ENCODE peak calls at places on chromosomes 3 and 15, in four cellular contexts. X, B, E and M are unnamed samples. For H3K36me3, H3K27me3 and H3K9me3, the result is how much of the 10 kb centered on the place peaks cover.

GRCh38 chr3:58333206-58334012 is 717 bp downstream of the PXK start:
- DNase-seq in X (peak), E (peak), B (peak), M (peak)

GRCh38 chr15:82021992-82022391 is 23.8 kb downstream of the MEX3B start:
- DNase-seq in X (peak), E (peak), B (no peak), M (peak)

GRCh38 chr3:14288833-14289451 is 110.3 kb downstream of the LSM3 start:
- DNase-seq in B (no peak), E (no peak), X (no peak), M (no peak)

GRCh38 chr3:178703268-178703975 is 167.2 kb downstream of the KCNMB2 start:
- DNase-seq in X (peak), E (no peak), B (peak), M (peak)

GRCh38 chr3:7959094-7959493 is 542.5 kb upstream of the LMCD1 start:
- DNase-seq in B (no peak), E (no peak), X (no peak), M (no peak)

GRCh38 chr3:49121244-49121671 is 635 bp upstream of the USP19 start:
- DNase-seq in B (no peak), E (no peak), X (no peak), M (no peak)

GRCh38 chr3:52056521-52056967 is at the start of gene DUSP7:
- DNase-seq in X (peak), B (peak), E (peak), M (peak)

GRCh38 chr15:84594617-84595290 is 6.1 kb upstream of the ZSCAN2 start:
- DNase-seq in E (no peak), B (no peak), X (no peak), M (no peak)

GRCh38 chr3:157868168-157868567 is 238.1 kb downstream of the SHOX2 start:
- DNase-seq in E (no peak), B (no peak), X (peak), M (no peak)

GRCh38 chr15:74221399-74222230 is 14.5 kb upstream of the CCDC33 start:
- DNase-seq in B (no peak), X (no peak), E (peak), M (no peak)

GRCh38 chr3:44516230-44516629 is 38.8 kb upstream of the ZNF445 start:
- DNase-seq in X (no peak), E (no peak), B (no peak), M (no peak)

GRCh38 chr3:37995652-37996641 is 5.4 kb downstream of the VILL start:
- DNase-seq in B (peak), X (no peak), E (no peak), M (no peak)

GRCh38 chr3:196889844-196890243 is 22.1 kb downstream of the SENP5 start:
- DNase-seq in B (no peak), E (no peak), X (no peak), M (no peak)

GRCh38 chr3:27659279-27660021 is 62.7 kb downstream of the EOMES start:
- DNase-seq in B (peak), E (peak), X (peak), M (peak)

GRCh38 chr3:187062526-187063177 is 76.6 kb downstream of the RPL39L start:
- DNase-seq in E (no peak), X (peak), B (peak), M (no peak)

GRCh38 chr15:78761891-78762385 is 49.3 kb downstream of the ADAMTS7 start:
- DNase-seq in E (no peak), X (no peak), B (no peak), M (no peak)

GRCh38 chr3:11499144-11499543 is 144.6 kb downstream of the VGLL4 start:
- DNase-seq in X (peak), E (no peak), B (peak), M (peak)

GRCh38 chr15:72276326-72276700 is 4.0 kb upstream of the PARP6 start:
- DNase-seq in X (no peak), B (no peak), E (no peak), M (no peak)

DNA sequence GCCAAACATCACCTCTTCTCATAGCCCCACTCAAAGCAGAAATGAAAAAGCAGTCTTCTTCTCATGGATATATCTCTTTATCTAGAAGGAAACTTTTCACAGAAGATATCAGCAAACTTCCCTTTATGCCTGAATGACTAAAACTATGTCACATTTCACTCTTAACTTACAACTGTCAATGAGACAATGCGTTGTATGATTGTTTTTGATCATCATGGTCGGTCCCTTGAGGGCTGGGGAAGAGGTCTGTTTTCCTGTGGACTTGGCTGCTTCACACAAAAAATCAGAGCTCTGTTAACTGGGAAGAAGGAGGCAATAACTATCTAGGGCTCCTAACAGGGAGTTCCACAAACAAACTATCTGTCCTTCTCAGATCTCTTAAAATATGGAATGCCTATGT is 5.1 kb downstream of the NLGN1 start:
- DNase-seq in E (no peak), B (no peak), X (no peak), M (no peak)
- H3K36me3 ChIP-seq in E (under half), B (under half), X (under half), M (under half)

GRCh38 chr15:65339926-65340325 is 35.4 kb downstream of the RNU5B-1 start:
- DNase-seq in B (no peak), E (no peak), X (no peak), M (no peak)
- H3K27me3 ChIP-seq in B (under half), E (under half), X (half or more), M (under half)

GRCh38 chr3:183081459-183082183 is 17.7 kb downstream of the MCCC1 start:
- DNase-seq in X (no peak), E (no peak), B (no peak), M (no peak)
- H3K9me3 ChIP-seq in X (under half), E (under half), B (under half), M (under half)

GRCh38 chr3:12922881-12923431 is 81.6 kb upstream of the RPL32 start:
- DNase-seq in X (no peak), E (no peak), B (no peak), M (no peak)

GRCh38 chr3:12921736-12922135 is 80.4 kb upstream of the RPL32 start:
- DNase-seq in B (no peak), X (no peak), E (no peak), M (no peak)

GRCh38 chr3:12919205-12919604 is 77.8 kb upstream of the RPL32 start:
- DNase-seq in B (no peak), E (no peak), X (no peak), M (no peak)

GRCh38 chr3:12922299-12922698 is 80.9 kb upstream of the RPL32 start:
- DNase-seq in E (peak), B (no peak), X (no peak), M (no peak)

GRCh38 chr3:12920967-12921366 is 79.6 kb upstream of the RPL32 start:
- DNase-seq in X (no peak), E (no peak), B (no peak), M (no peak)
- H3K36me3 ChIP-seq in X (half or more), E (under half), B (under half), M (under half)

DNA sequence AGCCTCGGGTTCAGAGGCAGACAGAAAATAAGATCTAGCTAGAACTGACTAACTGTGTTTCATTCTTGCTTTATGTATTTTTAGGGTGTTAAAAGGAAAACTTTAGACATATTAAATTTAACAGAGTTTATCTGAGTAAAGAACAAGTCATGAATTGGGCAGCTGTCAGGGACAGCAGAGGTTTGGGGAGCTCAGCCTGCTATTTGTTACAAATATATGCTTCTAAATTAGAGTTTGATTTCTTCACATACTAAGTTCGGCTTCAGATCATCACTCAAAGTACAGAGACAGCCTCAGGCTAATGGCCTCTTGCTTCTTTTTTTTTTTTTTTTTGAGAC is 21.9 kb downstream of the EFCC1 start:
- DNase-seq in X (no peak), B (no peak), E (no peak), M (no peak)
- H3K27me3 ChIP-seq in X (under half), B (under half), E (under half), M (under half)

GRCh38 chr3:40847571-40847992 is 322.8 kb downstream of the ZNF621 start:
- DNase-seq in E (peak), X (no peak), B (peak), M (no peak)
- H3K9me3 ChIP-seq in E (under half), X (under half), B (under half), M (under half)

GRCh38 chr15:76274226-76274625 is 37.0 kb downstream of the ETFA start:
- DNase-seq in E (no peak), X (no peak), B (no peak), M (no peak)
- H3K36me3 ChIP-seq in E (under half), X (half or more), B (under half), M (half or more)

DNA sequence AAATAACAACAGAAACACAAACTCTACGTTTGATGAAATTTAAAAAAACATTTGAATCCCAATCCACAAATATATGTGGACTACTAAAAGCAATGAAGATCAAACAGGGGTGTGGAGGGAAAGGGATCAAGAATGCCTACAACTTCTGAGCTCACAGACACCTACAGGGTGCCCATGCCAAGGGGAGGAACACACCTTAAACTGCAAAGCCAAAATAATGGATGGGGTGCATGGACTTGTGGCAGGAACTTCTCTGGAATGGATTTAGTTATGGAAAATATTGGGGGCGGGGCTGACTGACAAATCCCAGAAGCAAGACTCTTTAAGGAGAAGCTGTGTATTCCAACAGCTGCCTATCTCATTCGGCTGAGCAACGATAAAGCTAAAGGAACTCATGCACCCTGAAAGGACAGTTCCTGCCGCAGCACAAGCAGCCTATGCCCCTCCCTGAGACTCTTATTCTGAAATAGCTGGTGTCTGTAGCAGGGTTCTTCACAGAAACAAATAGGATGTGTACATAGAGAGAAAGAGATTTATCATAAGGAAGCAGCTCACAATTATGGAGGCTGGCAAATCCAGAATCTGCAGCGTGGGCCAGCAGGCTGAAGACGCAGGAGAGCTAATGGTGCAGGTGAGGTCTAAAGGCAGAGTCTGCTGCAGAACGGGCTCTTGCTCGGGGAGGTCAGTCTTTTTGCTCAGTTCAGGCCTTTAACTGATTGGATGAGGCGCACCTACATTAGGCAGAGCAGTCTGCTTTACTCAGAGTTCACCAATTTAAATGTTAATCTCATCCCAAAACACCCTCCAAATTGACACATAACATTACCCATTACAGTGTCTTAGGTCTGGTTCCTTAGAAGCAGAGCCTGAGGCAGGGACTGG is 24.5 kb upstream of the PLA2G4D start:
- DNase-seq in B (peak), X (no peak), E (peak), M (no peak)
- H3K27me3 ChIP-seq in B (under half), X (under half), E (under half), M (under half)

GRCh38 chr3:172903642-172904041 is 153.1 kb downstream of the ECT2 start:
- DNase-seq in B (no peak), E (no peak), X (no peak), M (no peak)

GRCh38 chr3:172905480-172905850 is 154.9 kb downstream of the ECT2 start:
- DNase-seq in E (no peak), B (no peak), X (no peak), M (no peak)

GRCh38 chr3:172908871-172909270 is 158.3 kb downstream of the ECT2 start:
- DNase-seq in X (no peak), B (no peak), E (no peak), M (no peak)

DNA sequence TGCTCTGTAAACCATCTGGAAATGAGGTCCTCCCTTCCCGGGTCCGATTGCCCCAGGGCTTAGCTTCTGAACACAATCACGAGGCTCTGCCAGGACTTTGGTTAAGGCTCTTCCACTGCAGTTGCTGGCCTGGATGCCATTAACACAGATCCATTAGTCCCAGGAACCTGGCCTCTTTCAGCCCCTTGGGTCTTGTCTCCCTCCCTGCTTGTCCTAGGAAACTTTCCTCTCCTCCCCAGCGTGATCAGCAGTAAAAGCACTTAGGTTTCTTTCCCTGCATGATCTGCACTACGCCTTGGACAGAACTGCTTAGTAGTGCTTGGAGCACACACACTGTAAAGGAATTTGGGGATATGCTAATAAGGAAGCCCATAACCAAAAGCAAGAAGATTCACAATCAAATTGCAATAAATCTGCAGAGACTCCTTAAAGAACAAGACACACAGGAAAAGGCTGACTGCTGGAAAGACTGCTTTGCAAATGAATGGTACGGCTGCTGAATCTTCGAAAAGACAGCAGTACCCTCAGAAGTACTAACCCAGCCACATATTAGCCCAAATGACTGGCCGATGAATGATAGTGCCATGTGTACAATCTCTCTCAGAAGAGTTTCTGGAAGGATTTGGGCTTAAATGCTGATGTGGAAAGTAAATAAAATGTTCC is 154.4 kb downstream of the ECT2 start:
- DNase-seq in X (no peak), E (no peak), B (no peak), M (no peak)
- H3K9me3 ChIP-seq in X (under half), E (under half), B (under half), M (under half)

GRCh38 chr3:127614928-127615592 is 13.9 kb upstream of the PODXL2 start:
- DNase-seq in B (no peak), E (no peak), X (no peak), M (no peak)
- H3K36me3 ChIP-seq in B (under half), E (under half), X (under half), M (half or more)